ENCODE peak calls at places on chromosome 6, in eight cellular contexts. W is transverse colon, L is HepG2, C is SK-N-SH, G is stomach, H is GM12878, U is sigmoid colon, T is upper lobe of left lung. P is an unnamed sample.

GRCh38 chr6:12875061-12875460 is 158.5 kb downstream of the PHACTR1 start:
- DNase-seq in W (no peak), L (no peak), C (no peak), G (no peak), H (no peak), U (no peak), T (no peak), P (no peak)

GRCh38 chr6:28953039-28953872 is 29.5 kb upstream of the TRIM27 start:
- DNase-seq in W (peak; percentile 37), L (peak; percentile 74), C (peak; percentile 75), G (no peak), H (peak; percentile 56), U (no peak), T (no peak), P (no peak)

GRCh38 chr6:83432626-83433025 is 1.8 kb upstream of the ME1 start:
- DNase-seq in W (no peak), L (no peak), C (no peak), G (no peak), H (no peak), U (no peak), T (no peak), P (no peak)

GRCh38 chr6:113690255-113690956 is 166.7 kb upstream of the MARCKS start:
- DNase-seq in W (no peak), L (peak; percentile 58), C (peak; percentile 10), G (no peak), H (peak; percentile 34), U (no peak), T (no peak), P (peak; percentile 8)

GRCh38 chr6:90253631-90254030 is 43.0 kb downstream of the BACH2 start:
- DNase-seq in W (no peak), L (no peak), C (no peak), G (no peak), H (no peak), U (no peak), T (no peak), P (no peak)

GRCh38 chr6:41367700-41368099 is 32.3 kb downstream of the NCR2 start:
- DNase-seq in W (peak; percentile 33), L (peak; percentile 78), C (peak; percentile 85), G (peak; percentile 66), H (no peak), U (no peak), T (no peak), P (no peak)

GRCh38 chr6:18400831-18401446 is 13.8 kb downstream of the RNF144B start:
- DNase-seq in W (no peak), L (no peak), C (no peak), G (no peak), H (peak; percentile 53), U (no peak), T (no peak), P (no peak)

GRCh38 chr6:21634582-21634981 is 41.0 kb downstream of the SOX4 start:
- DNase-seq in W (no peak), L (peak; percentile 30), C (no peak), G (no peak), H (no peak), U (no peak), T (no peak), P (no peak)

GRCh38 chr6:41197234-41197633 is 3.7 kb downstream of the TREML2 start:
- DNase-seq in W (no peak), L (no peak), C (no peak), G (no peak), H (no peak), U (no peak), T (no peak), P (peak; percentile 24)

GRCh38 chr6:72386324-72386723 is 235.5 kb upstream of the KCNQ5 start:
- DNase-seq in W (no peak), L (no peak), C (no peak), G (no peak), H (no peak), U (no peak), T (no peak), P (no peak)

GRCh38 chr6:35148167-35148741 is 7.1 kb upstream of the TCP11 start:
- DNase-seq in W (no peak), L (no peak), C (no peak), G (no peak), H (peak; percentile 32), U (no peak), T (no peak), P (no peak)

GRCh38 chr6:112910256-112910655 is 563.1 kb downstream of the RFPL4B start:
- DNase-seq in W (no peak), L (no peak), C (no peak), G (no peak), H (no peak), U (no peak), T (no peak), P (no peak)

GRCh38 chr6:150720774-150721233 is 121.1 kb downstream of the PLEKHG1 start:
- DNase-seq in W (no peak), L (no peak), C (no peak), G (no peak), H (peak; percentile 94), U (no peak), T (no peak), P (no peak)

GRCh38 chr6:133499662-133500061 is 258.5 kb downstream of the EYA4 start:
- DNase-seq in W (no peak), L (no peak), C (no peak), G (no peak), H (no peak), U (no peak), T (no peak), P (no peak)

GRCh38 chr6:3022765-3023662 is 23.3 kb downstream of the NQO2 start:
- DNase-seq in W (no peak), L (no peak), C (no peak), G (no peak), H (no peak), U (no peak), T (peak; percentile 76), P (no peak)

GRCh38 chr6:84764332-84765049 is at the start of gene TBX18:
- DNase-seq in W (peak; percentile 80), L (peak; percentile 35), C (peak; percentile 85), G (peak; percentile 39), H (no peak), U (peak; percentile 91), T (peak; percentile 90), P (peak; percentile 99)

GRCh38 chr6:150687508-150687907 is 87.8 kb downstream of the PLEKHG1 start:
- DNase-seq in W (peak; percentile 57), L (peak; percentile 47), C (no peak), G (peak; percentile 71), H (no peak), U (no peak), T (no peak), P (no peak)

GRCh38 chr6:101845621-101846020 is 452.1 kb downstream of the GRIK2 start:
- DNase-seq in W (no peak), L (no peak), C (no peak), G (no peak), H (peak; percentile 45), U (no peak), T (no peak), P (no peak)

DNA sequence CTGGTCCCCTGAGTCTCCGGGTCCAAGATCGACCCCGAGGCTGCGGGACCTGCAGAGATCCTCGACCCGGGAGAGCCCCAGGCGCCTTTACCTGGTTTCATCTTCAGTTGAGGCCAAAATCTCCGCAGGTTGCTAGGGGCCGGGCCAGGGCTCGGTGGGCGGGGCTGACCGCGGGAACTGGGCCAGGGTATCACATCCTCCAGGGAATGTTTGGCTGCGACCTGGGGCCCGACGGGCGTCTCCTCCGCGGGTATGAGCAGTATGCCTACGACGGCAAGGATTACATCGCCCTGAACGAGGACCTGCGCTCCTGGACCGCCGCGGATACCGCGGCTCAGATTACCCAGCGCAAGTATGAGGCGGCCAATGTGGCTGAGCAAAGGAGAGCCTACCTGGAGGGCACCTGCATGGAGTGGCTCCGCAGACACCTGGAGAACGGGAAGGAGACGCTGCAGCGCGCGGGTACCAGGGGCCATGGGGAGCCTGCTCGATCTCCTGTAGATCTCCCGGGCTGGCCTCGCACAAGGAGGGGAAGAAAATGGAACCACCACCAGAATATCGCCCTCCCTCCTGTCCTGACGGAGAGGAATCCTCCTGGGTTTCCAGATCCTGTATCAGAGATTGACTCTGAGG is 53.8 kb upstream of the POLR1H start:
- DNase-seq in W (peak; percentile 18), L (no peak), C (no peak), G (peak; percentile 47), H (no peak), U (peak; percentile 67), T (peak; percentile 93), P (peak; percentile 86)
- TF ChIP-seq EP300 in W (no peak), L (no peak), C (no peak), G (no peak), H (no peak), U (no peak), T (no peak), P (no peak)

GRCh38 chr6:15520616-15521203 is 142.1 kb downstream of the DTNBP1 start:
- DNase-seq in W (no peak), L (no peak), C (no peak), G (no peak), H (no peak), U (no peak), T (no peak), P (no peak)

GRCh38 chr6:15517600-15517999 is 145.2 kb downstream of the DTNBP1 start:
- DNase-seq in W (no peak), L (no peak), C (no peak), G (no peak), H (no peak), U (peak; percentile 56), T (no peak), P (no peak)

GRCh38 chr6:15518057-15518456 is 144.8 kb downstream of the DTNBP1 start:
- DNase-seq in W (no peak), L (no peak), C (no peak), G (no peak), H (no peak), U (peak; percentile 25), T (no peak), P (no peak)

GRCh38 chr6:15519681-15520080 is 143.1 kb downstream of the DTNBP1 start:
- DNase-seq in W (no peak), L (no peak), C (no peak), G (no peak), H (no peak), U (peak; percentile 34), T (no peak), P (no peak)

GRCh38 chr6:15518878-15519277 is 143.9 kb downstream of the DTNBP1 start:
- DNase-seq in W (no peak), L (no peak), C (no peak), G (no peak), H (no peak), U (peak; percentile 29), T (no peak), P (no peak)
- TF ChIP-seq POLR2AphosphoS5 in W (no peak), L (no peak), C (no peak), G (no peak), H (no peak), U (no peak), T (no peak), P (no peak)

DNA sequence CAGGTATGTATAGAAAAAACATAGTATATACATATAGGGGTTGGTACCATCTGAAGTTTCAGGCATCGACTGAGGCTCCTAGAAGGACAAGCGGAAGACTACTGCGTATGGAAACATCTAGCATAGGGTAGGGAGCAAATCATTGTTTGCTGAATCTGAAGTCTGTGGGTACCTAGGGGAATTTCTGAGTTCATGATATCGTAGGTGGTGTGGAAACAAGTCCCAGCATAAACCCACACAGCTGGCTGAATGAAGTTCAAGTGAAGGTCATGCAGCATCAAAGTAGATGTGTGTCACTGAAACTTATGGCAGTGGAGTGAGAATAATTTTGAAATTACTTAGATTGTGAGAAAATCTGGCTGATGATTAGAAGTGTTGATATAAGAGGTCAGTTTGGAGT is 39.4 kb downstream of the MAP7 start:
- DNase-seq in W (no peak), L (no peak), C (no peak), G (no peak), H (no peak), U (no peak), T (no peak), P (peak; percentile 17)
- TF ChIP-seq CTCF in W (no peak), L (no peak), C (no peak), G (no peak), H (no peak), U (no peak), T (no peak), P (no peak)

GRCh38 chr6:53833147-53833546 is 38.3 kb downstream of the LRRC1 start:
- DNase-seq in W (no peak), L (no peak), C (no peak), G (no peak), H (no peak), U (no peak), T (no peak), P (no peak)
- TF ChIP-seq EP300 in W (no peak), L (no peak), C (no peak), G (no peak), H (no peak), U (no peak), T (no peak), P (no peak)

P was measured in esophagus muscularis mucosa.